ENCODE peak calls at places on chromosome 22, in four cellular contexts. H is GM12865, P is AG10803, R is nephron progenitor cell. Y is an unnamed sample.

GRCh38 chr22:45777046-45777851 is 105.6 kb downstream of the ATXN10 start:
- DNase-seq in H (no peak), P (peak; percentile 35), R (no peak), Y (no peak)

GRCh38 chr22:39135092-39135896 is 17.2 kb downstream of the CBX7 start:
- DNase-seq in H (peak; percentile 63), P (peak; percentile 23), R (peak; percentile 82), Y (peak; percentile 69)

GRCh38 chr22:44438056-44438455 is 60.0 kb downstream of the RTL6 start:
- DNase-seq in H (no peak), P (no peak), R (no peak), Y (no peak)

GRCh38 chr22:39316440-39317083 is 2.9 kb downstream of the RPL3 start:
- DNase-seq in H (peak; percentile 87), P (peak; percentile 94), R (peak; percentile 76), Y (peak; percentile 56)

GRCh38 chr22:42270512-42271190 is at the start of gene TCF20:
- DNase-seq in H (peak; percentile 87), P (peak; percentile 60), R (peak; percentile 81), Y (peak; percentile 63)

GRCh38 chr22:23058481-23059336 is 11.6 kb upstream of the GNAZ start:
- DNase-seq in H (no peak), P (no peak), R (no peak), Y (no peak)

GRCh38 chr22:30776476-30776875 is 81.8 kb downstream of the OSBP2 start:
- DNase-seq in H (no peak), P (no peak), R (no peak), Y (no peak)

GRCh38 chr22:37043828-37044538 is 7.6 kb upstream of the KCTD17 start:
- DNase-seq in H (peak; percentile 80), P (peak; percentile 25), R (peak; percentile 64), Y (peak; percentile 62)

GRCh38 chr22:44735518-44736428 is 16.6 kb upstream of the ARHGAP8 start:
- DNase-seq in H (peak; percentile 70), P (peak; percentile 39), R (peak; percentile 96), Y (peak; percentile 91)

GRCh38 chr22:36326178-36327161 is 61.3 kb downstream of the MYH9 start:
- DNase-seq in H (no peak), P (no peak), R (no peak), Y (no peak)

GRCh38 chr22:22408731-22409696 is 99.5 kb downstream of the ZNF280B start:
- DNase-seq in H (peak; percentile 45), P (peak; percentile 13), R (peak; percentile 53), Y (no peak)

GRCh38 chr22:46829140-46829891 is 66.9 kb downstream of the TBC1D22A start:
- DNase-seq in H (no peak), P (peak; percentile 95), R (no peak), Y (no peak)

GRCh38 chr22:17035246-17035645 is 27.2 kb upstream of the GAB4 start:
- DNase-seq in H (no peak), P (no peak), R (no peak), Y (no peak)

GRCh38 chr22:31945478-31945815 is 1.1 kb downstream of the YWHAH start:
- DNase-seq in H (peak; percentile 36), P (no peak), R (no peak), Y (no peak)

GRCh38 chr22:31948002-31948401 is 3.7 kb downstream of the YWHAH start:
- DNase-seq in H (no peak), P (no peak), R (no peak), Y (no peak)

GRCh38 chr22:31945971-31946680 is 1.8 kb downstream of the YWHAH start:
- DNase-seq in H (no peak), P (no peak), R (no peak), Y (no peak)

GRCh38 chr22:31944700-31945477 is 554 bp downstream of the YWHAH start:
- DNase-seq in H (peak; percentile 22), P (no peak), R (peak; percentile 33), Y (no peak)

GRCh38 chr22:31947296-31947695 is 3.0 kb downstream of the YWHAH start:
- DNase-seq in H (peak; percentile 69), P (no peak), R (no peak), Y (no peak)
- TF ChIP-seq CTCF in H (peak; percentile 79), P (peak; percentile 18), R (no peak), Y (peak; percentile 37)

GRCh38 chr22:20621162-20621561 is 113.8 kb downstream of the MED15 start:
- DNase-seq in H (no peak), P (no peak), R (no peak), Y (no peak)

GRCh38 chr22:20619042-20619892 is 111.9 kb downstream of the MED15 start:
- DNase-seq in H (no peak), P (no peak), R (no peak), Y (no peak)

GRCh38 chr22:20616451-20617043 is 109.1 kb downstream of the MED15 start:
- DNase-seq in H (no peak), P (no peak), R (no peak), Y (no peak)

GRCh38 chr22:20615533-20616450 is 108.4 kb downstream of the MED15 start:
- DNase-seq in H (no peak), P (no peak), R (no peak), Y (no peak)

GRCh38 chr22:20618488-20618887 is 111.1 kb downstream of the MED15 start:
- DNase-seq in H (no peak), P (no peak), R (no peak), Y (no peak)
- TF ChIP-seq CTCF in H (no peak), P (no peak), R (no peak), Y (no peak)

DNA sequence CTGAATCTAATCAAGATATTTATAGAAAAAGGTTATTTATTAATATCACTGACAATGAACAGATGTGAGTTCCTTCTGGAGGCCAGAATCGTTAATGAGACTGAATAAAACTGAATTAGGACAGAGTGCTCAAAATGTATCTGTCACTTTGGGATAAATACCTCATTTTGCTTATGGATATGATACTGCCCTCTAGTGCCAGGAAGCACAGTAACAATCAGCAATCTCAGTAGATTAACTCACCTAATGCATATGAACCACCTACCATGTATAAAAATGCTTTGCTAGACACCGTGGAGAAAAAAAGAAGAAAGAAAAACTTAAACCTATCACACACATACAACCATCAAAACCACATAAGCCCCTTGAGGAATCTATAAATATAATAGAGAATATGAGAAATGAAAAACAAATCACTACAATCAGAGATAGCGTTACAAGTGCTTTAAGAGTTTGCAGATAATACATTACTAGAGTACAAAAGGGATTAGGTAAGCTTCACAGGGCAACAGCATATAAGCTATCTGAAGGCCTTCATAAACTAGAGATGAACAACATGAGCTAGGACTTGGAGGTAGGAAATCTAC is 117.4 kb downstream of the SGSM3 start:
- DNase-seq in H (peak; percentile 37), P (peak; percentile 45), R (no peak), Y (no peak)
- TF ChIP-seq CTCF in H (peak; percentile 69), P (peak; percentile 78), R (peak; percentile 58), Y (peak; percentile 70)

DNA sequence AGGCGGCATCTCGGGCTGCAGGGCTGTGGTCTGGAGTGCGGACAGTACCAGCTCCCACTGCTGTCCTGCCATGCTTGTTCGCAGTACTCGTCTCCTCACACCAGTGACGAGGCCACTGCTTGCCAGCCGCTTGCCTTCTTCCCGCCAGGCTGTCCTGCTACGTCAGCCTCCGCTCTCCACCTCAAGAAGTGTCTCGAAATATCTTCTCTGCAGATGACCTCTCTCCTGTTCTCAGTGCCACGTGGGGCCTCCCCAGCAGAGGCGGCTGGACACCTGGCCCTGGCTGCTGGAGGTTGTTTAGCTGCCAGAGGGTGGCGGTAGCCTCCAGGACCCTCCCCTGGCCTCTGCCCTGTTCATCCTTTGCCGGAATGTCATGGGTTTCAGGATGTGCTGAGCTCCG is 3.1 kb upstream of the CCDC188 start:
- DNase-seq in H (no peak), P (no peak), R (no peak), Y (no peak)
- TF ChIP-seq CTCF in H (no peak), P (no peak), R (no peak), Y (peak; percentile 18)

DNA sequence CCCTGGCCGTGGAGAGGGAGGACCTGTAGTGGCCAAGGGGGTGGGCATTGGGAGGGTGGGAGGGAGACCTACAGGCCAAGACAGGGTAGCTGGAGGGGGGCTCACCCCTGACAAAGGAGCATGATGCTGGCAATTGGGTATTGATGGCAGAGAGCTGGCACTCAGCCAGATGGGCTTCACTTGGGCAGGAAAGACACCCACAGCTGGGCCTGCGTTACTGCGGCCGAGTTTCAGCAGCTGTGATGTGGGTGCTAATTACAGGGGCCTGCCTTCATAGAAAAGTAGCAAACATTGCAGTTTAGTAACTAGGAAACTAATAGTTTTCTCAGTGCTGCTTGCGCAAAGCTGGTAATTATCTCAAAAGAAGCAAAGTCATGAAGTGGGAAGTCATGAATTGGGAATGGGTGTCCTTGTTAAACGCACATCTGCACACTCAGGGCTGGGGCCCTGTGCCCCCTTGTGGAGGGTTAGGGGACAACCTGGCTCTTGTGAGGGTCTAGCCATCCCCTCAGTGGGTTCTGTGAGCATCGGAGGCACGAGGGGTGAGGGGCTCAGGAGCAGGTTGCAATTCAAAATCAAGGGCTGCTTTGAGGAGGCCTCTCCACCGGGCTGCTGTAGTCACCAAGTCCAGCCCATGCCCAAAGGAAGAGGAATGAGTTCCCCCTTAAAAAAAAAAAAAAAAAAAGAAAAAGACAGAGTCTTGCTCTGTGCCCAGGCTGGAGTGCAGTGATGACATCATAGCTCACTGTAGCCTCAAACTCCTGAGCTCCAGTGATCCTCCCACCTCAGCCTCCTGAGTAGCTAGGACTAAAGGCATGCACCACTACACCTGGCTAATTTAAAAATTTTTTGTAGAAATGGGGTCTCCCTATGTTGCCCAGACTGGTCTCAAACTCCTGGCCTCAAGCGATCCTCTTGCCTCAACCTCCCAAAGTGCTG is 24.4 kb upstream of the TXNRD2 start:
- DNase-seq in H (no peak), P (no peak), R (peak; percentile 45), Y (no peak)
- TF ChIP-seq CTCF in H (peak; percentile 27), P (peak; percentile 45), R (peak; percentile 49), Y (peak; percentile 63)

GRCh38 chr22:49924113-49924833 is 5.8 kb downstream of the CRELD2 start:
- DNase-seq in H (no peak), P (no peak), R (no peak), Y (no peak)

GRCh38 chr22:49922484-49922883 is 4.0 kb downstream of the CRELD2 start:
- DNase-seq in H (no peak), P (no peak), R (no peak), Y (no peak)

GRCh38 chr22:49922926-49923325 is 4.5 kb downstream of the CRELD2 start:
- DNase-seq in H (no peak), P (no peak), R (no peak), Y (no peak)

GRCh38 chr22:49921508-49922278 is 3.3 kb downstream of the CRELD2 start:
- DNase-seq in H (no peak), P (no peak), R (no peak), Y (no peak)

DNA sequence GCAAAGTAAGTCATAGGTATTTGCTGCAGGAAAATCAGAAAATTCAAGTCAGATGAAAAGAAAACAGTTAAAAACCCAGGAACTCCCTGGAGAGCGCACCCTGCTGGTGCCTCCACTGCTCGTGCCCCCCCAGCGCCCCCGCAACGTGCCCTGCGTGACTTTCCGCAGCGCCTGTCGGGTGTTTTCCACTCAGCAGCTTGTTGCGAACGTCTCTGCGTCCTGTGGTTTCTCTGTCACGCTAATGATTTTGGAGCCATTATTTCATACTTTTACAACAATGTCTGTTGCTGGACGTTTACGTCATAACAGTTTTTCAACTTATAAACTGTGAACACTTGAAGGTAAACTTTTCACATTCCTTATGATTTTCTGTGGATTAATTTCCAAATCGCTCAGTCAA is 5.0 kb downstream of the CRELD2 start:
- DNase-seq in H (peak; percentile 86), P (no peak), R (no peak), Y (no peak)
- TF ChIP-seq CTCF in H (peak; percentile 58), P (no peak), R (no peak), Y (no peak)

GRCh38 chr22:28600546-28601143 is 79.0 kb downstream of the TTC28 start:
- DNase-seq in H (peak; percentile 64), P (peak; percentile 67), R (no peak), Y (no peak)
- TF ChIP-seq CTCF in H (peak; percentile 36), P (peak; percentile 54), R (peak; percentile 55), Y (peak; percentile 73)